ENCODE peak calls at places on chromosomes 7 and 10, in five cellular contexts. L is GM06990, N is tibial artery, K is GM23338, W is lower lobe of right lung. D is an unnamed sample.

GRCh38 chr10:17138450-17139062 is 8.9 kb upstream of the CUBN start:
- DNase-seq in L (no peak), N (no peak), K (no peak), W (no peak), D (no peak)

GRCh38 chr10:79239275-79239779 is 107.9 kb upstream of the PPIF start:
- DNase-seq in L (no peak), N (peak; percentile 74), K (peak; percentile 67), W (peak; percentile 86), D (no peak)

GRCh38 chr7:106813705-106814305 is 51.3 kb upstream of the PIK3CG start:
- DNase-seq in L (no peak), N (no peak), K (no peak), W (no peak), D (peak; percentile 19)

GRCh38 chr10:102835007-102835482 is 2.2 kb downstream of the CYP17A1 start:
- DNase-seq in L (peak; percentile 37), N (peak; percentile 56), K (peak; percentile 96), W (peak; percentile 71), D (peak; percentile 66)

GRCh38 chr10:72333111-72334012 is 21.4 kb downstream of the DNAJB12 start:
- DNase-seq in L (no peak), N (no peak), K (no peak), W (no peak), D (no peak)

GRCh38 chr7:5827755-5828154 is 46.3 kb upstream of the RNF216 start:
- DNase-seq in L (no peak), N (no peak), K (peak; percentile 53), W (peak; percentile 52), D (no peak)

GRCh38 chr7:100127866-100128601 is 1.3 kb downstream of the MBLAC1 start:
- DNase-seq in L (peak; percentile 46), N (no peak), K (peak; percentile 58), W (no peak), D (no peak)

GRCh38 chr7:155342313-155342712 is 44.6 kb downstream of the INSIG1 start:
- DNase-seq in L (no peak), N (no peak), K (no peak), W (peak; percentile 28), D (no peak)

GRCh38 chr10:117594722-117595121 is 52.2 kb downstream of the EMX2 start:
- DNase-seq in L (no peak), N (no peak), K (no peak), W (no peak), D (peak; percentile 12)

GRCh38 chr7:44061645-44062179 is 3.7 kb downstream of the PGAM2 start:
- DNase-seq in L (no peak), N (no peak), K (no peak), W (no peak), D (no peak)

GRCh38 chr7:44574286-44574872 is 671 bp upstream of the DDX56 start:
- DNase-seq in L (no peak), N (no peak), K (no peak), W (no peak), D (no peak)

GRCh38 chr10:58666024-58666423 is 153.4 kb downstream of the BICC1 start:
- DNase-seq in L (no peak), N (no peak), K (no peak), W (no peak), D (no peak)
- H3K4me3 ChIP-seq in L (no peak overlapping the region), N (peak overlapping the region; percentile 15), K (no peak overlapping the region), W (peak overlapping the region; percentile 19), D (peak overlapping the region; percentile 31)

DNA sequence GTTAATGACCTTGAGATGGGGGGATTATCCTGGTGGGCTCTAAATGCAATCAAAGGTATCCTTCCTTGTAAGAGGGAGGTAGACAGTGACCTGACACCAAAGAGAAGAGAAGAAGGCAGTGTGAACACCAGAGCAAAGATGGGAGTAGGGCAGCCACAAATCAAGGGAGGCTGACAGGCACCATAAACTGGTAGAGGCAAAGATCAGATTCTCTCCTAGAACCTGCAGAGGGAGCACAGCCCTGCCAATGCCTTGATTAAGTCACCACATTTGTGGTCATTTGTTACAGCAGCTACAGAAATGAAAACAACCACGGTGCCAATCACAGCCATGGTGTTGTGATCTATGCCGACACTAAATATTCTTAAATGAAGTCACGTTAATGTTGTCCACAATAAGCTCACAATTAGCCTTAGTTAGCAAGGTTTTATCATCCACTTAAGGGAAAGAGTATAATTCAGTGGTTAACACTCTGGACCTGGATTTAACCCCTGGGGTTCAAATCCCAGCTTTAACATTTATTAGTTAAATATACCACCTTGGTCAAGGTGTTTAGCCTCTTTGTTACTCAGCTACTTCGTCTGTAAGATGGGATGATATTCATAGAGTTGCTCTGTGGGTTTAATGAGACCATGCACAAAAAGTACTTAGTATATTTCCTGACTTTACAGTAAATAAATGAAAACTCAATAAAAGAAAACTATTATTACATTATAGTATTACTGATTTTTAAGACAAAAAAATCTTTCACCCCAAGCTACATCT is 70.8 kb downstream of the SGMS1 start:
- DNase-seq in L (no peak), N (no peak), K (peak; percentile 63), W (no peak), D (peak; percentile 51)
- TF ChIP-seq CTCF in L (peak; percentile 28), N (peak; percentile 30), K (peak; percentile 60), W (peak; percentile 37), D (peak; percentile 50)

DNA sequence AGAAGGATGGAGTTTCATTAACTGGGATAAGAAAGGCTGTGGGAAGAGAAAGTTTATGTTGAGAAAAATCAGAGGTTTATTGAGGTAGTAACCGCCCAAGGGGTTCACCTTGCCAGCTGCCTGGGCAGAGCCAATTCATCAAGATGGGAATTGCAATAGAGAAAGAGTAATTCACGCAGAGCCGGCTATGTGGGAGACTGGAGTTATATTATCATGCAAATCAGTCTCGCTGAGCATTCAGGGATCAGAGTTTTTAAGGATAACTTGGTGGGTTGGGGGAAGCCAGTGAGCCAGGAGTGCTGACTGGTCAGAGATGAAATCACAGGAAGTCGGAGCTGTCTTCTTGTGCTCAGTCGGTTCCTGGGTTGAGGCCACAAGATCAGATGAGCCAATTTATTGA is 70.6 kb downstream of the MALRD1 start:
- DNase-seq in L (no peak), N (no peak), K (peak; percentile 75), W (no peak), D (no peak)
- H3K4me3 ChIP-seq in L (no peak overlapping the region), N (no peak overlapping the region), K (no peak overlapping the region), W (no peak overlapping the region), D (no peak overlapping the region)

GRCh38 chr10:132458071-132458594 is 61.1 kb downstream of the PWWP2B start:
- DNase-seq in L (no peak), N (no peak), K (no peak), W (no peak), D (no peak)

GRCh38 chr10:132456881-132457280 is 59.9 kb downstream of the PWWP2B start:
- DNase-seq in L (no peak), N (no peak), K (no peak), W (peak; percentile 33), D (no peak)

GRCh38 chr10:132455986-132456847 is 59.2 kb downstream of the PWWP2B start:
- DNase-seq in L (no peak), N (no peak), K (no peak), W (peak; percentile 44), D (no peak)

GRCh38 chr10:132458595-132459251 is 61.7 kb downstream of the PWWP2B start:
- DNase-seq in L (peak; percentile 53), N (no peak), K (peak; percentile 78), W (peak; percentile 76), D (peak; percentile 23)

GRCh38 chr10:132457328-132458070 is 60.5 kb downstream of the PWWP2B start:
- DNase-seq in L (no peak), N (no peak), K (no peak), W (peak; percentile 46), D (no peak)
- TF ChIP-seq CTCF in L (no peak), N (no peak), K (peak; percentile 18), W (no peak), D (peak; percentile 19)

GRCh38 chr7:114415054-114415997 is 711 bp downstream of the FOXP2 start:
- DNase-seq in L (peak; percentile 24), N (no peak), K (no peak), W (no peak), D (no peak)
- H3K4me3 ChIP-seq in L (no peak overlapping the region), N (peak overlapping the region; percentile 25), K (no peak overlapping the region), W (peak overlapping the region; percentile 36), D (peak overlapping the region; percentile 39)

GRCh38 chr10:69803809-69804208 is 2.1 kb downstream of the COL13A1 start:
- DNase-seq in L (no peak), N (no peak), K (no peak), W (no peak), D (no peak)

GRCh38 chr10:69801094-69801433 is 642 bp upstream of the COL13A1 start:
- DNase-seq in L (no peak), N (no peak), K (peak; percentile 87), W (peak; percentile 57), D (peak; percentile 38)

GRCh38 chr10:69800665-69801064 is 1.0 kb upstream of the COL13A1 start:
- DNase-seq in L (no peak), N (no peak), K (no peak), W (no peak), D (no peak)

GRCh38 chr10:69801434-69802315 is at the start of gene COL13A1:
- DNase-seq in L (no peak), N (peak; percentile 50), K (peak; percentile 97), W (peak; percentile 55), D (peak; percentile 63)

GRCh38 chr10:69802424-69803161 is 887 bp downstream of the COL13A1 start:
- DNase-seq in L (no peak), N (no peak), K (peak; percentile 61), W (no peak), D (peak; percentile 35)
- TF ChIP-seq CTCF in L (no peak), N (peak; percentile 7), K (peak; percentile 0), W (no peak), D (no peak)

D was measured in AG10803.